ENCODE peak calls at places on chromosomes 6 and 20, in six cellular contexts. Q is IMR-90, I is trophoblast cell, P is neuronal stem cell, N is H1, S is mesenchymal stem cell. W is an unnamed sample.

GRCh38 chr6:36187446-36187845 is 9.1 kb upstream of the BRPF3 start:
- DNase-seq in P (no peak), I (no peak), S (no peak), Q (no peak), N (no peak), W (no peak)

GRCh38 chr6:1678966-1679690 is 69.4 kb downstream of the FOXC1 start:
- DNase-seq in S (no peak), P (no peak), I (no peak), N (no peak), Q (no peak), W (no peak)

GRCh38 chr6:169866668-169867521 is 115.5 kb downstream of the ERMARD start:
- DNase-seq in P (no peak), S (no peak), Q (no peak), I (no peak), N (peak), W (no peak)

GRCh38 chr20:9989066-9989724 is 45.6 kb upstream of the ANKEF1 start:
- DNase-seq in S (peak), Q (peak), P (no peak), I (no peak), N (no peak), W (no peak)

GRCh38 chr20:43925215-43925614 is 10.6 kb downstream of the TOX2 start:
- DNase-seq in N (no peak), S (no peak), P (no peak), I (no peak), Q (no peak), W (no peak)

GRCh38 chr20:34145280-34145819 is 33.3 kb upstream of the EIF2S2 start:
- DNase-seq in S (no peak), P (no peak), I (no peak), Q (no peak), N (no peak), W (no peak)

GRCh38 chr6:43246301-43247114 is 3.2 kb downstream of the TTBK1 start:
- DNase-seq in S (no peak), N (peak), Q (no peak), P (peak), I (no peak), W (peak)

GRCh38 chr20:40276291-40276690 is 412.7 kb downstream of the MAFB start:
- DNase-seq in P (no peak), Q (no peak), N (no peak), I (no peak), S (no peak), W (peak)

GRCh38 chr6:193773-194310 is 98.4 kb upstream of the DUSP22 start:
- DNase-seq in P (no peak), I (no peak), N (no peak), S (no peak), Q (no peak), W (no peak)

GRCh38 chr20:25081730-25082497 is at the start of gene VSX1:
- DNase-seq in P (no peak), Q (no peak), S (no peak), I (no peak), N (peak), W (peak)

GRCh38 chr20:17633221-17633849 is 48.7 kb downstream of the RRBP1 start:
- DNase-seq in P (no peak), Q (no peak), S (no peak), I (no peak), N (no peak), W (no peak)

GRCh38 chr20:45337367-45338120 is 10.7 kb downstream of the SDC4 start:
- DNase-seq in N (peak), Q (peak), S (peak), I (peak), P (no peak), W (no peak)

GRCh38 chr6:92160226-92160625 is 1259.1 kb downstream of the EPHA7 start:
- DNase-seq in N (no peak), S (no peak), P (no peak), Q (no peak), I (no peak), W (no peak)

GRCh38 chr6:137652961-137653697 is 158.9 kb upstream of the OLIG3 start:
- DNase-seq in S (no peak), P (no peak), Q (no peak), N (no peak), I (peak), W (no peak)

GRCh38 chr20:63051911-63052310 is 45.1 kb upstream of the BHLHE23 start:
- DNase-seq in I (no peak), P (no peak), Q (no peak), S (no peak), N (no peak), W (no peak)

GRCh38 chr6:159008656-159009288 is 8.8 kb upstream of the RSPH3 start:
- DNase-seq in Q (peak), N (no peak), S (peak), P (no peak), I (peak), W (no peak)

GRCh38 chr6:24147453-24148153 is 21.6 kb downstream of the NRSN1 start:
- DNase-seq in N (no peak), I (no peak), P (no peak), S (no peak), Q (no peak), W (no peak)

GRCh38 chr6:132354517-132355167 is 46.6 kb downstream of the MOXD1 start:
- DNase-seq in P (no peak), I (no peak), Q (no peak), S (no peak), N (no peak), W (no peak)

GRCh38 chr6:137492771-137493217 is 1.4 kb downstream of the OLIG3 start:
- DNase-seq in Q (no peak), S (no peak), N (no peak), P (peak), I (no peak), W (no peak)

GRCh38 chr6:117555882-117556498 is 46.3 kb downstream of the GOPC start:
- DNase-seq in Q (peak), N (peak), P (no peak), I (peak), S (peak), W (no peak)

GRCh38 chr20:35111141-35111888 is 18.7 kb upstream of the TRPC4AP start:
- DNase-seq in P (no peak), S (peak), N (no peak), Q (peak), I (no peak), W (no peak)

GRCh38 chr6:169071394-169071793 is 182.3 kb downstream of the THBS2 start:
- DNase-seq in N (no peak), Q (no peak), I (no peak), P (no peak), S (no peak), W (no peak)

GRCh38 chr6:130811932-130812331 is 15.3 kb upstream of the SMLR1 start:
- DNase-seq in Q (peak), I (no peak), P (no peak), N (no peak), S (peak), W (no peak)

DNA sequence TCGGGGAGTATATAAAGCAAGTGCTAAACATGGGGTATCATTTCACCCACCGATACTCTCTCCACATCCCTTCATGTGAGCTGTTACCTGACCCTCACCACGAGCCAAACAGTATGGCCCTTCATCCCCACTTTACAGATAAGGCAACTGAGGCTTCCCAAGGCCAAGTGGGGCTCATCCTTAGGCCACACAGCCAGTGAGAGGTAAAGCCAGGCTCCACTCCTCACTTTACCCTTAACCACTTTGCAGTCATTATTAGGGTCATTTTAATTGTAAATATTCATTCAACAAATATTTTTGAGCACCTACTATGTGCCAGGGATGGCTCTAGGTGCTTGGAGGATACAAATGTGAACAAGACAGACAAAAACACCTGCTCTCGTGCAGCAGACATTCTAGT is 7.0 kb downstream of the SIRPA start:
- DNase-seq in I (no peak), P (no peak), S (no peak), N (no peak), Q (no peak), W (no peak)
- H3K14ac ChIP-seq in I (no peak), P (no peak), S (no peak), N (no peak), Q (no peak), W (no peak)

GRCh38 chr6:33419580-33420492 is at the start of gene SYNGAP1:
- DNase-seq in P (no peak), N (peak), S (peak), Q (peak), I (no peak), W (peak)
- H3K18ac ChIP-seq in P (peak), N (peak), S (peak), Q (peak), I (no peak), W (peak)

GRCh38 chr6:28775405-28776129 is 148.2 kb downstream of the TRIM27 start:
- DNase-seq in S (no peak), Q (no peak), P (no peak), N (no peak), I (no peak), W (peak)
- H3K14ac ChIP-seq in S (no peak), Q (no peak), P (no peak), N (no peak), I (no peak), W (no peak)

GRCh38 chr6:15986027-15986629 is 142.8 kb upstream of the MYLIP start:
- DNase-seq in P (no peak), I (no peak), N (no peak), S (no peak), Q (no peak), W (no peak)
- H3K18ac ChIP-seq in P (no peak), I (no peak), N (no peak), S (peak), Q (no peak), W (no peak)